ENCODE peak calls at places on chromosomes 5 and 9, in nine cellular contexts. K, P, S, L, H, M, Z, R and X are unnamed samples.

GRCh38 chr9:86246752-86247161 is 12.7 kb downstream of the C9orf153 start:
- DNase-seq in M (no peak), L (no peak), H (no peak), P (peak; percentile 85), R (no peak), Z (no peak), S (no peak), K (no peak), X (no peak)

GRCh38 chr9:134335095-134335489 is 8.8 kb downstream of the RXRA start:
- DNase-seq in M (no peak), Z (no peak), K (no peak), R (peak; percentile 78), L (no peak), P (no peak), S (no peak), H (no peak), X (no peak)

GRCh38 chr9:93010056-93010455 is 48.4 kb upstream of the SUSD3 start:
- DNase-seq in P (no peak), L (no peak), S (no peak), H (no peak), R (no peak), Z (no peak), M (peak; percentile 14), K (no peak), X (no peak)

GRCh38 chr9:126791406-126792230 is 13.2 kb upstream of the ZBTB43 start:
- DNase-seq in K (no peak), L (no peak), Z (no peak), R (peak; percentile 99), M (peak; percentile 4), P (no peak), H (no peak), S (peak; percentile 62), X (no peak)

GRCh38 chr5:174793684-174794328 is 69.4 kb downstream of the MSX2 start:
- DNase-seq in S (no peak), H (peak; percentile 4), R (peak; percentile 36), L (no peak), P (peak; percentile 57), Z (peak; percentile 62), K (peak; percentile 74), M (peak; percentile 45), X (no peak)

GRCh38 chr5:3612561-3613175 is 17.0 kb downstream of the IRX1 start:
- DNase-seq in S (no peak), K (no peak), R (peak; percentile 98), P (no peak), M (no peak), Z (no peak), L (no peak), H (no peak), X (no peak)

GRCh38 chr5:62001640-62002039 is 304.4 kb upstream of the KIF2A start:
- DNase-seq in M (no peak), P (no peak), H (no peak), R (peak; percentile 87), L (no peak), K (no peak), Z (no peak), S (no peak), X (no peak)

GRCh38 chr5:10632110-10632903 is 68.4 kb downstream of the ANKRD33B start:
- DNase-seq in L (no peak), H (no peak), S (no peak), R (no peak), Z (no peak), P (peak; percentile 88), M (no peak), K (no peak), X (no peak)

GRCh38 chr5:125148706-125149105 is 402.3 kb upstream of the ZNF608 start:
- DNase-seq in L (no peak), H (no peak), S (no peak), R (no peak), K (no peak), Z (no peak), M (no peak), P (no peak), X (no peak)

GRCh38 chr5:52148679-52149078 is 639.0 kb upstream of the ITGA1 start:
- DNase-seq in K (no peak), P (no peak), H (no peak), S (no peak), Z (no peak), L (no peak), R (no peak), M (no peak), X (no peak)

GRCh38 chr9:88179080-88179521 is 40.8 kb upstream of the SPATA31C2 start:
- DNase-seq in S (no peak), H (no peak), R (no peak), M (peak; percentile 33), P (peak; percentile 15), Z (no peak), K (no peak), L (no peak), X (no peak)

GRCh38 chr9:90198956-90199355 is 443.7 kb downstream of the DIRAS2 start:
- DNase-seq in S (no peak), M (no peak), K (no peak), H (no peak), P (peak; percentile 8), L (no peak), Z (no peak), R (no peak), X (no peak)

DNA sequence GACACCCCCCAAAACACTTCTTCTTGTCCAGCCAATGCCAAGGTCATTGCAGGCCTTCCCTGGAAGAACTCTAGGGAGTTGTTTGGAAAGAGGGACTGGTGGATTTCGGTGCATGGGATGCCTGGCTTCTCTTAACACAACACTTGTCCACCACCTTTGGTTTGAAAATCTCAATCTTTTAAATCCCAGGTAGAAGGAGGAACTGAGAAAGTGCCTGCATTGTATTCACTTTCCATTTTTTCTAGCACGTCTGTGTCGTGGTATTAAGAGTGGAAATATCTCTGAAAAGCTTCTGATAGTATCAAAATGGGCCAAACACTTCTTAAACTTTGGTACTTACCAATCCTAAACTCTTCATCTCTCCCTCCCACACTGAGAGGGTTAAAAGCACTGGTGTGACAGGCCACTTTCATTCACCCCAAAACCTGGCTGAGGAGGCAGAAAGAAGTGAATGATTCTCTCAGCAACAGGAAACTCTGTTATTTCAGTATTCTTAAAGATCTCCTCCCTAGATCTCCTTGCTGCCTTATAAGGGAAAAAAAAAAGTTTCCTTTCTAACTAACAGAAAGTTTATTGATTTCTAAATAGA is 3.8 kb upstream of the NFIB start:
- DNase-seq in L (no peak), P (no peak), M (no peak), R (no peak), K (no peak), Z (no peak), S (no peak), H (peak; percentile 49), X (no peak)
- H3K4me3 ChIP-seq in L (peak overlapping the region; percentile 18), P (no peak overlapping the region), M (no peak overlapping the region), R (no peak overlapping the region), K (no peak overlapping the region), Z (peak overlapping the region; percentile 83), S (no peak overlapping the region), H (peak overlapping the region; percentile 44), X (no peak overlapping the region)

DNA sequence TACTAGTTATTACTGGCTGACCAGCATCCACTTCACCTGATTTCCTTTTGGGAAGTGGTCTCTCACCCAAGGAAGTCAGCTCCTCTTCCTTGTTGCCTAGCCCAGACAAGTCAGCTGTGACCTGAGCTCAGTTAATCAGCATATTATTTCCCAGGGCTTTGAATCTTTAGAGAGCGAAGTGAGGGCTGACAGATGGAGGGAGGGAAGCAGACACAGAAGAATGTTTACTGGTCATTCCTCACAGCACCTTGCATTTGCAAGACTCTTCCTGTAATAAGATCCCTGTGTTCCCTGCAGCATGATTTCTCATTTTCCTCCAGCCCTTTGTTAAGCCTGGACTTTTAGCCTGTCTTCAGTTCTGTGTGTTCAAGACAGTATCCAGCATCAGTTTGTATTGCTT is 50.0 kb downstream of the MAN2A1 start:
- DNase-seq in M (no peak), R (peak; percentile 51), P (no peak), L (no peak), S (no peak), Z (no peak), H (peak; percentile 56), K (peak; percentile 36), X (no peak)
- TF ChIP-seq CTCF in M (no peak), R (no peak), P (no peak), L (no peak), S (no peak), Z (no peak), H (no peak), K (no peak), X (no peak)

DNA sequence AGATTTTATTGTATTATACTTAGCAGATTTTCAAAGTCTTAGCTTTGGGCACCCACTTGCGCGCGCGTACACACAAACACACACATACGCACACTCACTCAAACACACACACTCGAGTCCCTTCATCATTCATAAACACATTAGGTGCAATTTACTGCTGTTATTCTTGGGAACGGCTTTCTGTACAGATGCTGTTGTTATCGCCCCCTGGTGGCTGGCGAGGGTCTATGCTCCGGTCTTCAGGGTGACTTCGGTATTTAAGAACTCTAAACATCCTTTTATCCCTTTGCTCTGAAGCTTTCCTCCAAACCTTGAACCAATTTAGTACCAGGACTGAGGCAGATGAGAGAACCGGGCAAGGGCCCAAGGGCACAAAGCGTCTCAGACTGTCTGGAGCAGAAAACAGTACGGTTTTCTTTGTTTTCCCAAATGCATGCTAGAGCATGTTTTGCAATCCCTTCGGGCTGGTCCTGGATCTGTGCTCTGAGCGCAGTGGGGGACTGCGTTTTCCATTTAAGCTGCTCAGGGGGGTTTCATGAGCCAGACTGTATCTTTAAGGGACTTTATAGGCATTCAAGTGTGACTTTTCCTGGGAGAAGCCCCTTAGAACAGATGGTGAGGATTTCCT is 1.7 kb upstream of the SLIT3 start:
- DNase-seq in K (peak; percentile 85), P (peak; percentile 75), Z (peak; percentile 74), H (peak; percentile 85), R (peak; percentile 66), S (peak; percentile 46), M (peak; percentile 75), L (no peak), X (peak; percentile 32)
- H3K4me3 ChIP-seq in K (no peak overlapping the region), P (no peak overlapping the region), Z (no peak overlapping the region), H (no peak overlapping the region), R (no peak overlapping the region), S (no peak overlapping the region), M (no peak overlapping the region), L (no peak overlapping the region), X (no peak overlapping the region)

DNA sequence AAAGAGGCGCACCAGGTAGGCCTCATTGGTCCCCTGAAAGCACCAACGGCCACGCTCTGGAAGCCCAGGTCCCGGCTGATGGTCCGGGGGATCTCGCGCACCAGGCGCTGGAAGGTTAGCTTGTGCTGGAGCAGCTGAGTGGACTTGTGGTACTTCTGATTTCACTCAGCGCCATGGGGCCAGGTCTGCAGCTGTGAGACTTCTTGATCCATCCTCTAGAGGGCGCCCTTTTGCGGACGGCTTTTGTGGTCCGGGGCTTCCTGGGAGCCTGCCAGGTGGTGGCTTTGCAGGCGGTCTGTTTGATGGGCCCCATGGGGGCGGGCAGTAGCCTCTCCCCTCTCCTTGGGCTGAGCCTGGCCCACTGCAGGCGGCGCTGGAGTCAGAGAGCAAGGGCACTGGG is 10.4 kb downstream of the TAF11L12 start:
- DNase-seq in K (no peak), M (no peak), P (peak; percentile 13), L (no peak), R (no peak), Z (no peak), S (no peak), H (no peak), X (no peak)
- TF ChIP-seq CTCF in K (no peak), M (no peak), P (peak; percentile 41), L (no peak), R (peak; percentile 4), Z (no peak), S (no peak), H (no peak), X (peak; percentile 10)

DNA sequence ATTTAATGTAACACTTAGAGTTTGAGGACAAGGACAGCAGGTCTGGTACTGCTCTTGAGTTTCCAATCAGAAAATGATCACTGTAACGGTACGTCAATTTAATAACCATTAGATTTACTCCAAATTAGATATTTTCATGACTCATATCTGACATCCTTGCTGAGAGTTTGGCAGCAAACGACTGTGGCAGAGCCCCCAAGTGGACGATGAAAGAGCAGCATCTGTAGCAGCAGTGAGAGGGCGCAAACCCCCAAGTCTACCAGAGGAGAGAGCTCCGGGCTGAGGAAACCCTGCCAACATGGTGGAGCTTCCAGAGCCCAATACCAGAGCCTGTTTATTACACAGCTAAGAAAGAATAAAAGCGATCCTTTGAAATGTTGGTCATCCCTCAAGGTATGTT is 73.2 kb upstream of the EPB41L4A start:
- DNase-seq in H (peak; percentile 92), Z (peak; percentile 55), P (peak; percentile 68), S (peak; percentile 44), K (peak; percentile 60), L (no peak), M (no peak), R (peak; percentile 69), X (no peak)
- H3K4me3 ChIP-seq in H (no peak overlapping the region), Z (no peak overlapping the region), P (no peak overlapping the region), S (no peak overlapping the region), K (no peak overlapping the region), L (no peak overlapping the region), M (no peak overlapping the region), R (no peak overlapping the region), X (no peak overlapping the region)